ENCODE peak calls at places on chromosomes 13 and 19, in six cellular contexts. G is mesenchymal stem cell, E is A549, A is neuronal stem cell, W is IMR-90, H is hepatocyte. D is an unnamed sample.

GRCh38 chr13:113904411-113904810 is 40.5 kb upstream of the GAS6 start:
- DNase-seq in G (peak; percentile 41), E (peak; percentile 33), A (no peak), W (peak; percentile 43), H (peak; percentile 72), D (peak; percentile 72)

GRCh38 chr19:17718467-17718987 is 753 bp upstream of the MAP1S start:
- DNase-seq in G (no peak), E (no peak), A (no peak), W (no peak), H (no peak), D (no peak)

GRCh38 chr13:45225370-45225769 is 24.5 kb upstream of the KCTD4 start:
- DNase-seq in G (no peak), E (no peak), A (no peak), W (no peak), H (no peak), D (no peak)

GRCh38 chr19:36214388-36215275 is at the start of the genes ZNF146 and ZNF565:
- DNase-seq in G (peak; percentile 99), E (peak; percentile 100), A (peak; percentile 98), W (peak; percentile 98), H (peak; percentile 99), D (peak; percentile 100)

GRCh38 chr19:38980583-38981374 is 5.2 kb upstream of the FBXO17 start:
- DNase-seq in G (no peak), E (no peak), A (no peak), W (no peak), H (no peak), D (no peak)

GRCh38 chr13:105184221-105184620 is 1351.2 kb downstream of the EFNB2 start:
- DNase-seq in G (no peak), E (no peak), A (no peak), W (no peak), H (no peak), D (no peak)

GRCh38 chr13:20924758-20925394 is 22.3 kb upstream of the XPO4 start:
- DNase-seq in G (peak; percentile 76), E (peak; percentile 77), A (peak; percentile 75), W (peak; percentile 84), H (peak; percentile 90), D (peak; percentile 82)

GRCh38 chr19:7083076-7083956 is 13.8 kb downstream of the ZNF557 start:
- DNase-seq in G (peak; percentile 34), E (peak; percentile 64), A (no peak), W (peak; percentile 38), H (no peak), D (peak; percentile 43)

GRCh38 chr19:16340092-16340491 is 15.5 kb downstream of the KLF2 start:
- DNase-seq in G (peak; percentile 38), E (peak; percentile 39), A (no peak), W (peak; percentile 61), H (no peak), D (no peak)

GRCh38 chr19:13441810-13442512 is 64.3 kb downstream of the CACNA1A start:
- DNase-seq in G (peak; percentile 8), E (peak; percentile 21), A (peak; percentile 79), W (peak; percentile 51), H (peak; percentile 75), D (peak; percentile 60)

GRCh38 chr13:25151626-25152025 is 20.5 kb downstream of the AMER2 start:
- DNase-seq in G (no peak), E (no peak), A (no peak), W (no peak), H (no peak), D (no peak)

GRCh38 chr19:41997121-41997850 is 3.3 kb upstream of the ATP1A3 start:
- DNase-seq in G (peak; percentile 45), E (peak; percentile 69), A (peak; percentile 69), W (peak; percentile 22), H (peak; percentile 82), D (peak; percentile 75)

GRCh38 chr13:43242040-43242439 is 218.7 kb downstream of the DNAJC15 start:
- DNase-seq in G (no peak), E (no peak), A (no peak), W (peak; percentile 47), H (no peak), D (no peak)

GRCh38 chr13:113412440-113412839 is 40.8 kb downstream of the ADPRHL1 start:
- DNase-seq in G (no peak), E (no peak), A (no peak), W (no peak), H (no peak), D (no peak)

GRCh38 chr13:114161028-114161556 is 18.0 kb upstream of the CFAP97D2 start:
- DNase-seq in G (no peak), E (no peak), A (no peak), W (no peak), H (no peak), D (no peak)

GRCh38 chr13:50340146-50340545 is 324.9 kb downstream of the KCNRG start:
- DNase-seq in G (no peak), E (no peak), A (no peak), W (no peak), H (no peak), D (no peak)

GRCh38 chr13:113146750-113147149 is 11.7 kb upstream of the PROZ start:
- DNase-seq in G (no peak), E (no peak), A (no peak), W (no peak), H (no peak), D (no peak)

GRCh38 chr19:10682397-10683063 is 18.7 kb upstream of the QTRT1 start:
- DNase-seq in G (no peak), E (no peak), A (no peak), W (no peak), H (no peak), D (no peak)

GRCh38 chr19:10685210-10685609 is 16.0 kb upstream of the QTRT1 start:
- DNase-seq in G (no peak), E (no peak), A (no peak), W (no peak), H (no peak), D (no peak)

GRCh38 chr19:10683064-10683426 is 18.2 kb upstream of the QTRT1 start:
- DNase-seq in G (no peak), E (no peak), A (no peak), W (no peak), H (no peak), D (no peak)

GRCh38 chr19:10681658-10682057 is 19.6 kb upstream of the QTRT1 start:
- DNase-seq in G (no peak), E (no peak), A (no peak), W (no peak), H (no peak), D (no peak)

GRCh38 chr19:10683582-10683981 is 17.7 kb upstream of the QTRT1 start:
- DNase-seq in G (no peak), E (no peak), A (no peak), W (no peak), H (no peak), D (no peak)
- H3K4me2 ChIP-seq in G (no peak overlapping the region), E (no peak overlapping the region), A (no peak overlapping the region), W (no peak overlapping the region), H (no peak overlapping the region), D (no peak overlapping the region)

DNA sequence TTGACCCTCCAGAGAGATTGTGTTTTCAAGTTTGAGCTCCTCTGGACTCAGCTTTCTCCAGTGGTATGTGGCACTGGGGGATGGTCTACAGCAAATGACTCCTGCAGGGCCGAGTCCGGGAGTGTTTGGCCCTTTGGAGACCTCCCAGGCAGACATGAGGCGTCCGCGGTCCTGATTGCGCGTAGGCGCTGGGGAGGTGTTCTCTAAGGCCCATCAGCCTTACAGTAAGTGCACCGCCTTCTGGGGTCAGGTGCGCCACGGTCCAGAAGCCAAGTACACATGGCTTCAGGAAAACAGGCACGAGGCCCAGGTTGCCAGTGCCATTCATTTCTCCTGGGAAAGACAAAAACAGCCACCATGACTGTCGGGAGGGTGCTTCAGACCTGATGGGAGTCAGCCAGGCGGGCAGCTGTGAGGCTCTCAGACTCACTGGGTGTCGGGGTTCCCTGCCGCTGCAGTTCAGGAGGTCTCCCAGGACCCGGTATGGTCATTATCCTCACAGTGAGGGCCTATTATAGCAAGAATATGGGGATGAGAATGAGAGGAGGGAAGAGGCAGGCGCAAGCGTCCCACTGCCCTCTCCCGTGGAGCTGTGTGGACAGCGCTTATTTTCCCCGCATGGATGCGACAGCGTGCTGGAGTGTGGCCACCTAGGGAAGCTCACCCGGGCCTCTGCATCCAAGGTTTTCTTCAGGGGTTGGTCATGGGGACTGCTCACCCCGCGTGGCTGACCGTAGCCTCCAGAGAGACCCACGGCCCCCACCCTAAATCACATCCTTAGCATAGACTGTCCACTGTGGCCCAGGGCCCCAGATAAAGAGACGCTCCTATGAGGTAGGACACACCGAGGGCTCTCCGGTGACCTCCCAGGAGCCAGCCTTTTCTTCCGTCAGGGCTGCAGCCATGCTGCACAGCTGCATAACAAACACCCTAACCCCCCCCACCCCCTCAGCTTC is 21.8 kb downstream of the CCDC8 start:
- DNase-seq in G (no peak), E (no peak), A (no peak), W (no peak), H (no peak), D (no peak)
- H3K4me2 ChIP-seq in G (no peak overlapping the region), E (no peak overlapping the region), A (no peak overlapping the region), W (no peak overlapping the region), H (no peak overlapping the region), D (no peak overlapping the region)

DNA sequence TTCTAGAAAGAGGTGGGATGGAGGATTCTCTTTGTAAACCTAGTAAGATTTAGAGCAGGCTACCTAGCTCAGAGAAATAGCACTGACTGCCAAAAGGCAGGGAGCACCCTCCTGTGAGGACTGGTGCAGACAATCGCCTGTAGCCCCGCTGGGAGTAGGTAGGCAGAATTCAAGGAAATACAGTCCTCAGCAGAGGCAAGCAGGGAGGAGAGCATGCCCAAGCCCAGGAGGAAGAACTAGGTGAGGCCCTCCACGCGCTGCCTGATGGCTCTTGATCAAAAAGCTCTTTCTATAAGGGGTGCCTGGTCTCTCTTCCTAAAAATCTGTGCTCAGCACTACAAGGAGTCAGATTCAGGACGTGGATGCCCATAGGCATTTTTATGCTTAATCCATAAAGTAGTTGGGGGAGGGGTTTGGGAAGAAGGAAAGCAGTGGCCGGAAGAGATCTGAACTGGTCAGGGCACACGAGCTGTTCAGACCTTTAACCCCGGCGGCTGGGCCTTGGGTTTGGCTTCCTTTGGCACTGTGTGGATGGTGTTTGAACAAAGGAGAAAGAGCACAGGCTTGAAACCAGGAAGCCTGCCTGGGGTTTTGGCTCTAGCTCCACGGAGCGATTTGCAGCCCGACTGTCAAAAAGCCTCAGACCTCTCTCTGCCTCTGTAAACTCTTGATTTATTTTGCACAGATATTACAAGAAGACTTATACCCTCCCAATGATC is 320.6 kb downstream of the FOXO1 start:
- DNase-seq in G (no peak), E (no peak), A (no peak), W (no peak), H (no peak), D (no peak)
- H3K4me2 ChIP-seq in G (no peak overlapping the region), E (no peak overlapping the region), A (no peak overlapping the region), W (no peak overlapping the region), H (no peak overlapping the region), D (no peak overlapping the region)

DNA sequence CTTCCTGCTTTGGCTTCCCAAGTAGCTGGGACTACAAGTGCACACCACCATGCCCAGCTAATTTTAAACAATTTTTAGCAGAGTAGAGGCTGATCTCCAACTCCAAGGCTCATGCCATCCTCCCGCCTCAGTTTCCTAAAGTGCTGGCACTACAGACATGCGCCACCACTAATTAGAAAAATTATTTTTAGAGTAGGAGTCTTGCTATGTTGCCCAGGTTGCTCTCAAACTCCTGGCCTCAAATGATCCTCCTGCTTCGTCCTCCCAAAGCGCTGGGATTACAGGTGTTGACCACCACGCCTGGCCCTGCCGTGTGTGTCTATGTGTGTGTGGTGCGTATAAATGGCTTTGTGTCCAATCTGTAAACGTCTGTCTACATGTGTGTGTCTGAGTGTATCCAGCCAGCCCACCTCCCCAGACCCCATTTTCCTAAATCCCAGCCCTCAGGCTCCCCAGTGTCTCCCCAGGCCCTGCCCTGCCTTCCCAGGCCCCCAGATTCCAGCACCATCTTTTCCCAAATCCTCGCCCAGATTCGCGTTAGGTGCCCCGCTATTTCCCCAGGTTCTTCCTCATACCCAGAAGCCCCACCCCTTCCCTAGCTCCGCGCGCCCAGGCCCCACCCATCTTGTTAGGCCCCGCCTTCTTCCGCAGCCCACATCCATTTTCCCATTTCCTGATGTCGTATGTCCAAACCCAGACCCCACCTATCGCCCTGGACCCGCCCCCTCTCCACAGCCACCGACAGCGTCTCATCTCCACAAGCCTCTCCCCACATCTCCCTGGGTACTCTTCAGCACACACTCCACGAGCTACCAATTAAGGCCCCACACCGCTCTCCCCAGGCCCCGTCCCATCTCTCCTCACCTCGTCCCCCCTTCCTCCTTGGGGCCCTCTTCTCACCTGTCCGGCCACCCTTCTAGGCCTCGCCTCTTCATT is 24.9 kb downstream of the SLC8A2 start:
- DNase-seq in G (peak; percentile 29), E (peak; percentile 94), A (no peak), W (no peak), H (peak; percentile 50), D (peak; percentile 21)
- H3K4me2 ChIP-seq in G (no peak overlapping the region), E (peak overlapping the region; percentile 91), A (peak overlapping the region; percentile 69), W (no peak overlapping the region), H (peak overlapping the region; percentile 74), D (no peak overlapping the region)

D was measured in GM23248.